ENCODE peak calls at places on chromosomes 7 and 10, in four cellular contexts. One of them, this sample, is unnamed.

GRCh38 chr10:8130973-8131911 is 76.8 kb downstream of the GATA3 start:
- DNase-seq in stimulated activated CD4-positive, alpha-beta T cell treated with anti-CD3 and anti-CD28 coated beads, TNF-alpha, amount 100 ng/mL, for 1 hour: no peak
- DNase-seq in cardiac fibroblast: peak
- DNase-seq in esophagus squamous epithelium: no peak
- DNase-seq in this sample: no peak

GRCh38 chr10:78458983-78459638 is 425.4 kb downstream of the RPS24 start:
- DNase-seq in stimulated activated CD4-positive, alpha-beta T cell treated with anti-CD3 and anti-CD28 coated beads, TNF-alpha, amount 100 ng/mL, for 1 hour: no peak
- DNase-seq in cardiac fibroblast: peak
- DNase-seq in esophagus squamous epithelium: no peak
- DNase-seq in this sample: no peak

GRCh38 chr10:82084496-82084895 is 209.5 kb downstream of the NRG3 start:
- DNase-seq in stimulated activated CD4-positive, alpha-beta T cell treated with anti-CD3 and anti-CD28 coated beads, TNF-alpha, amount 100 ng/mL, for 1 hour: no peak
- DNase-seq in cardiac fibroblast: no peak
- DNase-seq in esophagus squamous epithelium: no peak
- DNase-seq in this sample: no peak

GRCh38 chr10:6055929-6056328 is 6.2 kb downstream of the IL2RA start:
- DNase-seq in stimulated activated CD4-positive, alpha-beta T cell treated with anti-CD3 and anti-CD28 coated beads, TNF-alpha, amount 100 ng/mL, for 1 hour: no peak
- DNase-seq in cardiac fibroblast: no peak
- DNase-seq in esophagus squamous epithelium: no peak
- DNase-seq in this sample: no peak

GRCh38 chr10:21497177-21497807 is 28.2 kb downstream of the SKIDA1 start:
- DNase-seq in stimulated activated CD4-positive, alpha-beta T cell treated with anti-CD3 and anti-CD28 coated beads, TNF-alpha, amount 100 ng/mL, for 1 hour: peak
- DNase-seq in cardiac fibroblast: peak
- DNase-seq in esophagus squamous epithelium: peak
- DNase-seq in this sample: peak

GRCh38 chr7:16918288-16918895 is 36.6 kb upstream of the AGR3 start:
- DNase-seq in stimulated activated CD4-positive, alpha-beta T cell treated with anti-CD3 and anti-CD28 coated beads, TNF-alpha, amount 100 ng/mL, for 1 hour: no peak
- DNase-seq in cardiac fibroblast: peak
- DNase-seq in esophagus squamous epithelium: no peak
- DNase-seq in this sample: no peak

GRCh38 chr7:122886357-122887081 is at the start of gene CADPS2:
- DNase-seq in stimulated activated CD4-positive, alpha-beta T cell treated with anti-CD3 and anti-CD28 coated beads, TNF-alpha, amount 100 ng/mL, for 1 hour: no peak
- DNase-seq in cardiac fibroblast: peak
- DNase-seq in esophagus squamous epithelium: no peak
- DNase-seq in this sample: peak

GRCh38 chr7:51224811-51225581 is 91.6 kb downstream of the COBL start:
- DNase-seq in stimulated activated CD4-positive, alpha-beta T cell treated with anti-CD3 and anti-CD28 coated beads, TNF-alpha, amount 100 ng/mL, for 1 hour: no peak
- DNase-seq in cardiac fibroblast: no peak
- DNase-seq in esophagus squamous epithelium: no peak
- DNase-seq in this sample: no peak

GRCh38 chr10:24579911-24580310 is 143.8 kb downstream of the ARHGAP21 start:
- DNase-seq in stimulated activated CD4-positive, alpha-beta T cell treated with anti-CD3 and anti-CD28 coated beads, TNF-alpha, amount 100 ng/mL, for 1 hour: no peak
- DNase-seq in cardiac fibroblast: no peak
- DNase-seq in esophagus squamous epithelium: no peak
- DNase-seq in this sample: no peak

GRCh38 chr10:15197911-15198310 is 29.4 kb upstream of the NMT2 start:
- DNase-seq in stimulated activated CD4-positive, alpha-beta T cell treated with anti-CD3 and anti-CD28 coated beads, TNF-alpha, amount 100 ng/mL, for 1 hour: no peak
- DNase-seq in cardiac fibroblast: no peak
- DNase-seq in esophagus squamous epithelium: no peak
- DNase-seq in this sample: no peak

GRCh38 chr10:84540617-84541288 is 212.4 kb downstream of the CCSER2 start:
- DNase-seq in stimulated activated CD4-positive, alpha-beta T cell treated with anti-CD3 and anti-CD28 coated beads, TNF-alpha, amount 100 ng/mL, for 1 hour: peak
- DNase-seq in cardiac fibroblast: peak
- DNase-seq in esophagus squamous epithelium: no peak
- DNase-seq in this sample: no peak

GRCh38 chr7:100190059-100190711 is 12.5 kb downstream of the STAG3 start:
- DNase-seq in stimulated activated CD4-positive, alpha-beta T cell treated with anti-CD3 and anti-CD28 coated beads, TNF-alpha, amount 100 ng/mL, for 1 hour: no peak
- DNase-seq in cardiac fibroblast: peak
- DNase-seq in esophagus squamous epithelium: no peak
- DNase-seq in this sample: no peak

GRCh38 chr10:1847361-1847760 is 110.0 kb upstream of the ADARB2 start:
- DNase-seq in stimulated activated CD4-positive, alpha-beta T cell treated with anti-CD3 and anti-CD28 coated beads, TNF-alpha, amount 100 ng/mL, for 1 hour: no peak
- DNase-seq in cardiac fibroblast: no peak
- DNase-seq in esophagus squamous epithelium: no peak
- DNase-seq in this sample: no peak

GRCh38 chr10:57015595-57016303 is 654.7 kb upstream of the ZWINT start:
- DNase-seq in stimulated activated CD4-positive, alpha-beta T cell treated with anti-CD3 and anti-CD28 coated beads, TNF-alpha, amount 100 ng/mL, for 1 hour: no peak
- DNase-seq in cardiac fibroblast: no peak
- DNase-seq in esophagus squamous epithelium: no peak
- DNase-seq in this sample: no peak

GRCh38 chr7:48168159-48168558 is 3.1 kb upstream of the ABCA13 start:
- DNase-seq in stimulated activated CD4-positive, alpha-beta T cell treated with anti-CD3 and anti-CD28 coated beads, TNF-alpha, amount 100 ng/mL, for 1 hour: no peak
- DNase-seq in cardiac fibroblast: peak
- DNase-seq in esophagus squamous epithelium: no peak
- DNase-seq in this sample: no peak

GRCh38 chr10:76297787-76298281 is 866.4 kb downstream of the LRMDA start:
- DNase-seq in stimulated activated CD4-positive, alpha-beta T cell treated with anti-CD3 and anti-CD28 coated beads, TNF-alpha, amount 100 ng/mL, for 1 hour: no peak
- DNase-seq in cardiac fibroblast: no peak
- DNase-seq in esophagus squamous epithelium: no peak
- DNase-seq in this sample: no peak

This sample was measured in thoracic aorta.